ENCODE peak calls at places on chromosome 5, in six cellular contexts. C is KBM-7; V is NCI-H1436; P is caudate nucleus; B is stimulated activated CD8-positive, alpha-beta memory T cell treated with anti-CD3 and anti-CD28 coated beads, Interleukin-4, amount 100 ng/mL, for 4 hours; W is effector CD4-positive, alpha-beta T cell. L is an unnamed sample.
A peak's percentile ranks its signal among the peaks of the same experiment; 100 is the strongest.

GRCh38 chr5:14179446-14179845 is 36.3 kb downstream of the TRIO start:
- DNase-seq in W (no peak), P (no peak), B (no peak), C (no peak), V (no peak), L (no peak)

GRCh38 chr5:100790170-100790665 is 112.9 kb downstream of the ST8SIA4 start:
- DNase-seq in B (no peak), P (no peak), V (no peak), C (no peak), W (no peak), L (peak; percentile 74)

GRCh38 chr5:112109331-112109993 is 309.6 kb downstream of the EPB41L4A start:
- DNase-seq in B (no peak), P (no peak), V (no peak), C (peak; percentile 8), W (no peak), L (no peak)

GRCh38 chr5:1214163-1214935 is 10.8 kb upstream of the SLC6A18 start:
- DNase-seq in W (no peak), C (no peak), V (no peak), B (no peak), P (no peak), L (no peak)

GRCh38 chr5:79865588-79865987 is 125.5 kb downstream of the MTX3 start:
- DNase-seq in P (no peak), C (no peak), B (no peak), V (no peak), W (no peak), L (no peak)

GRCh38 chr5:157172408-157172807 is 6.3 kb upstream of the GARIN3 start:
- DNase-seq in W (peak; percentile 64), P (no peak), V (no peak), B (peak; percentile 84), C (no peak), L (peak; percentile 67)

GRCh38 chr5:95273956-95274520 is 10.9 kb downstream of the MCTP1 start:
- DNase-seq in V (no peak), C (peak; percentile 8), W (no peak), P (no peak), B (no peak), L (no peak)

GRCh38 chr5:170179626-170180025 is 53.2 kb upstream of the C5orf58 start:
- DNase-seq in V (no peak), P (no peak), W (no peak), C (no peak), B (no peak), L (no peak)

GRCh38 chr5:95669540-95669939 is 13.3 kb downstream of the SPATA9 start:
- DNase-seq in W (no peak), V (no peak), C (no peak), P (peak; percentile 1), B (no peak), L (no peak)

GRCh38 chr5:4893063-4893744 is 246.9 kb upstream of the ADAMTS16 start:
- DNase-seq in P (no peak), B (no peak), W (no peak), V (no peak), C (no peak), L (no peak)

GRCh38 chr5:35859101-35859661 is 2.5 kb downstream of the IL7R start:
- DNase-seq in W (peak; percentile 19), B (no peak), C (no peak), P (no peak), V (no peak), L (peak; percentile 51)

GRCh38 chr5:110441035-110441434 is 285.4 kb downstream of the TMEM232 start:
- DNase-seq in P (no peak), C (peak; percentile 32), V (no peak), B (no peak), W (no peak), L (peak; percentile 2)

GRCh38 chr5:34686762-34687268 is 30.7 kb downstream of the RAI14 start:
- DNase-seq in W (no peak), B (no peak), V (no peak), P (peak; percentile 15), C (no peak), L (no peak)

GRCh38 chr5:11555171-11555570 is 349.1 kb downstream of the CTNND2 start:
- DNase-seq in B (no peak), W (no peak), C (no peak), P (no peak), V (no peak), L (no peak)

GRCh38 chr5:11483630-11484029 is 420.6 kb downstream of the CTNND2 start:
- DNase-seq in B (no peak), V (no peak), C (no peak), P (no peak), W (no peak), L (no peak)

GRCh38 chr5:167716376-167716775 is 575.1 kb upstream of the WWC1 start:
- DNase-seq in C (no peak), B (no peak), W (no peak), V (no peak), P (no peak), L (no peak)

GRCh38 chr5:911601-912000 is 18.9 kb downstream of the TRIP13 start:
- DNase-seq in C (no peak), P (no peak), V (no peak), B (no peak), W (no peak), L (no peak)

GRCh38 chr5:107669543-107670027 is 1.2 kb downstream of the EFNA5 start:
- DNase-seq in W (no peak), C (no peak), V (no peak), B (no peak), P (no peak), L (no peak)

GRCh38 chr5:51500-51823 is 40.5 kb upstream of the PLEKHG4B start:
- DNase-seq in W (no peak), P (no peak), C (no peak), B (no peak), V (no peak), L (no peak)

GRCh38 chr5:40834391-40834848 is 602 bp downstream of the RPL37 start:
- DNase-seq in W (peak; percentile 56), B (peak; percentile 18), P (no peak), C (peak; percentile 38), V (no peak), L (peak; percentile 59)

GRCh38 chr5:171874210-171874609 is 88.6 kb downstream of the SMIM23 start:
- DNase-seq in C (no peak), V (no peak), W (no peak), P (no peak), B (no peak), L (no peak)

GRCh38 chr5:78908173-78908901 is 76.8 kb downstream of the ARSB start:
- DNase-seq in W (no peak), P (no peak), B (no peak), C (peak; percentile 92), V (peak; percentile 61), L (no peak)

GRCh38 chr5:118984602-118985001 is 3.7 kb downstream of the DTWD2 start:
- DNase-seq in C (no peak), B (no peak), P (no peak), W (no peak), V (no peak), L (no peak)

L was measured in OCI-LY7.